ENCODE peak calls at places on chromosome 4, in ten cellular contexts. R is GM23338, L is stomach, S is sigmoid colon, V is tibial artery, H is GM13977, K is progenitor cell of endocrine pancreas, W is astrocyte of the spinal cord, P is nephron progenitor cell, E is heart right ventricle. Z is an unnamed sample.

GRCh38 chr4:7810792-7811535 is 128.7 kb downstream of the AFAP1 start:
- DNase-seq in R (no peak), L (no peak), S (peak), V (no peak), H (no peak), K (no peak), W (no peak), P (no peak), E (no peak), Z (no peak)

GRCh38 chr4:98094118-98094517 is 49.2 kb downstream of the STPG2 start:
- DNase-seq in R (no peak), L (peak), S (no peak), V (no peak), H (no peak), K (no peak), W (no peak), P (no peak), E (no peak), Z (peak)

GRCh38 chr4:90099795-90100194 is 27.4 kb upstream of the CCSER1 start:
- DNase-seq in R (no peak), L (no peak), S (no peak), V (no peak), H (no peak), K (no peak), W (peak), P (no peak), E (no peak), Z (peak)

GRCh38 chr4:184807797-184808718 is 17.7 kb downstream of the ACSL1 start:
- DNase-seq in R (peak), L (peak), S (no peak), V (peak), H (no peak), K (no peak), W (peak), P (no peak), E (peak), Z (peak)

GRCh38 chr4:56410247-56410646 is 23.0 kb upstream of the AASDH start:
- DNase-seq in R (peak), L (peak), S (no peak), V (no peak), H (no peak), K (peak), W (peak), P (peak), E (peak), Z (peak)

GRCh38 chr4:124903995-124904722 is 191.6 kb upstream of the ANKRD50 start:
- DNase-seq in R (peak), L (peak), S (no peak), V (no peak), H (no peak), K (no peak), W (peak), P (peak), E (peak), Z (peak)

GRCh38 chr4:127141857-127142256 is 490.9 kb upstream of the INTU start:
- DNase-seq in R (no peak), L (no peak), S (no peak), V (no peak), H (no peak), K (no peak), W (peak), P (no peak), E (no peak), Z (peak)

GRCh38 chr4:22190855-22191254 is 242.3 kb upstream of the KCNIP4 start:
- DNase-seq in R (no peak), L (no peak), S (no peak), V (no peak), H (no peak), K (no peak), W (peak), P (no peak), E (no peak), Z (peak)

GRCh38 chr4:176044589-176044951 is 21.1 kb upstream of the WDR17 start:
- DNase-seq in R (no peak), L (no peak), S (no peak), V (no peak), H (no peak), K (no peak), W (peak), P (no peak), E (no peak), Z (no peak)

GRCh38 chr4:82798168-82799005 is at the start of gene SCD5:
- DNase-seq in R (peak), L (peak), S (peak), V (peak), H (peak), K (peak), W (peak), P (peak), E (peak), Z (peak)

GRCh38 chr4:172980178-172980577 is 188.4 kb upstream of the GALNT7 start:
- DNase-seq in R (no peak), L (no peak), S (no peak), V (no peak), H (no peak), K (no peak), W (no peak), P (no peak), E (no peak), Z (no peak)

GRCh38 chr4:173046144-173046543 is 122.5 kb upstream of the GALNT7 start:
- DNase-seq in R (no peak), L (no peak), S (no peak), V (no peak), H (no peak), K (no peak), W (no peak), P (no peak), E (no peak), Z (no peak)

GRCh38 chr4:185651137-185651677 is 115.9 kb upstream of the PDLIM3 start:
- DNase-seq in R (peak), L (no peak), S (no peak), V (no peak), H (no peak), K (no peak), W (no peak), P (no peak), E (no peak), Z (no peak)

GRCh38 chr4:151558496-151559113 is 149.6 kb downstream of the FHIP1A start:
- DNase-seq in R (no peak), L (no peak), S (no peak), V (no peak), H (no peak), K (no peak), W (no peak), P (no peak), E (no peak), Z (no peak)

GRCh38 chr4:3822230-3822947 is 56.2 kb downstream of the ADRA2C start:
- DNase-seq in R (no peak), L (no peak), S (no peak), V (no peak), H (no peak), K (no peak), W (peak), P (no peak), E (no peak), Z (no peak)

GRCh38 chr4:147336252-147336651 is 144.6 kb upstream of the EDNRA start:
- DNase-seq in R (no peak), L (no peak), S (no peak), V (no peak), H (no peak), K (no peak), W (no peak), P (no peak), E (no peak), Z (no peak)

GRCh38 chr4:12729384-12729783 is 754.8 kb downstream of the RAB28 start:
- DNase-seq in R (peak), L (no peak), S (no peak), V (no peak), H (peak), K (no peak), W (peak), P (no peak), E (no peak), Z (peak)

GRCh38 chr4:106746451-106746850 is 289.7 kb downstream of the DKK2 start:
- DNase-seq in R (no peak), L (no peak), S (no peak), V (no peak), H (no peak), K (no peak), W (peak), P (no peak), E (no peak), Z (peak)

GRCh38 chr4:75327804-75328512 is 186.2 kb downstream of the RCHY1 start:
- DNase-seq in R (no peak), L (no peak), S (no peak), V (peak), H (no peak), K (no peak), W (no peak), P (no peak), E (no peak), Z (peak)

GRCh38 chr4:89645512-89645911 is 191.4 kb downstream of the SNCA start:
- DNase-seq in R (no peak), L (no peak), S (no peak), V (no peak), H (no peak), K (no peak), W (no peak), P (no peak), E (no peak), Z (no peak)

GRCh38 chr4:184655889-184656869 is 6.6 kb downstream of the PRIMPOL start:
- DNase-seq in R (no peak), L (no peak), S (no peak), V (no peak), H (no peak), K (no peak), W (no peak), P (no peak), E (peak), Z (no peak)

GRCh38 chr4:175456131-175456530 is 355.9 kb downstream of the GPM6A start:
- DNase-seq in R (no peak), L (no peak), S (no peak), V (no peak), H (no peak), K (no peak), W (peak), P (no peak), E (no peak), Z (no peak)

GRCh38 chr4:48141048-48141447 is 7.0 kb upstream of the TXK start:
- DNase-seq in R (peak), L (no peak), S (no peak), V (no peak), H (peak), K (no peak), W (peak), P (no peak), E (no peak), Z (peak)

GRCh38 chr4:170027181-170027829 is 1.1 kb upstream of the MFAP3L start:
- DNase-seq in R (peak), L (peak), S (peak), V (peak), H (peak), K (peak), W (peak), P (peak), E (peak), Z (peak)

GRCh38 chr4:73193155-73193554 is 65.4 kb downstream of the ANKRD17 start:
- DNase-seq in R (no peak), L (no peak), S (no peak), V (no peak), H (peak), K (no peak), W (no peak), P (no peak), E (no peak), Z (no peak)

GRCh38 chr4:73871911-73872310 is 2.7 kb downstream of the CXCL1 start:
- DNase-seq in R (no peak), L (no peak), S (no peak), V (no peak), H (no peak), K (no peak), W (peak), P (no peak), E (no peak), Z (peak)

GRCh38 chr4:4992833-4993232 is 26.4 kb downstream of the CYTL1 start:
- DNase-seq in R (no peak), L (no peak), S (no peak), V (no peak), H (no peak), K (no peak), W (no peak), P (no peak), E (no peak), Z (no peak)

GRCh38 chr4:164892018-164892417 is 15.0 kb downstream of the APELA start:
- DNase-seq in R (no peak), L (no peak), S (no peak), V (no peak), H (no peak), K (no peak), W (no peak), P (no peak), E (no peak), Z (no peak)

GRCh38 chr4:23061431-23061830 is 368.7 kb downstream of the GBA3 start:
- DNase-seq in R (no peak), L (no peak), S (no peak), V (no peak), H (no peak), K (no peak), W (no peak), P (no peak), E (no peak), Z (no peak)

GRCh38 chr4:88115587-88115986 is 42.9 kb downstream of the ABCG2 start:
- DNase-seq in R (no peak), L (no peak), S (no peak), V (no peak), H (no peak), K (no peak), W (no peak), P (no peak), E (no peak), Z (no peak)

GRCh38 chr4:186881521-186882220 is 158.0 kb upstream of the FAT1 start:
- DNase-seq in R (no peak), L (no peak), S (no peak), V (no peak), H (no peak), K (no peak), W (peak), P (no peak), E (no peak), Z (peak)

GRCh38 chr4:118327554-118328241 is 25.1 kb downstream of the PRSS12 start:
- DNase-seq in R (no peak), L (no peak), S (no peak), V (no peak), H (no peak), K (no peak), W (no peak), P (no peak), E (no peak), Z (no peak)

GRCh38 chr4:8517946-8518345 is 62.2 kb upstream of the GPR78 start:
- DNase-seq in R (no peak), L (no peak), S (no peak), V (no peak), H (no peak), K (no peak), W (no peak), P (no peak), E (no peak), Z (no peak)

GRCh38 chr4:131339137-131339536 is 1810.0 kb upstream of the PCDH10 start:
- DNase-seq in R (no peak), L (no peak), S (no peak), V (no peak), H (no peak), K (no peak), W (no peak), P (no peak), E (no peak), Z (no peak)

GRCh38 chr4:105147226-105148151 is 813 bp downstream of the TET2 start:
- DNase-seq in R (peak), L (peak), S (peak), V (no peak), H (peak), K (no peak), W (peak), P (peak), E (peak), Z (peak)

GRCh38 chr4:1870328-1870577 is 940 bp upstream of the NSD2 start:
- DNase-seq in R (peak), L (peak), S (peak), V (peak), H (peak), K (peak), W (peak), P (peak), E (peak), Z (peak)

GRCh38 chr4:110508827-110509446 is 33.0 kb downstream of the ENPEP start:
- DNase-seq in R (peak), L (no peak), S (no peak), V (no peak), H (no peak), K (no peak), W (peak), P (no peak), E (no peak), Z (peak)

GRCh38 chr4:182729527-182729926 is 187.7 kb downstream of the DCTD start:
- DNase-seq in R (no peak), L (no peak), S (no peak), V (no peak), H (no peak), K (no peak), W (no peak), P (no peak), E (no peak), Z (no peak)

GRCh38 chr4:138163171-138163570 is 79.0 kb downstream of the SLC7A11 start:
- DNase-seq in R (no peak), L (no peak), S (no peak), V (no peak), H (no peak), K (no peak), W (no peak), P (no peak), E (no peak), Z (no peak)

GRCh38 chr4:5504486-5504885 is 203.9 kb downstream of the EVC2 start:
- DNase-seq in R (no peak), L (no peak), S (no peak), V (no peak), H (no peak), K (no peak), W (no peak), P (no peak), E (no peak), Z (peak)

DNA sequence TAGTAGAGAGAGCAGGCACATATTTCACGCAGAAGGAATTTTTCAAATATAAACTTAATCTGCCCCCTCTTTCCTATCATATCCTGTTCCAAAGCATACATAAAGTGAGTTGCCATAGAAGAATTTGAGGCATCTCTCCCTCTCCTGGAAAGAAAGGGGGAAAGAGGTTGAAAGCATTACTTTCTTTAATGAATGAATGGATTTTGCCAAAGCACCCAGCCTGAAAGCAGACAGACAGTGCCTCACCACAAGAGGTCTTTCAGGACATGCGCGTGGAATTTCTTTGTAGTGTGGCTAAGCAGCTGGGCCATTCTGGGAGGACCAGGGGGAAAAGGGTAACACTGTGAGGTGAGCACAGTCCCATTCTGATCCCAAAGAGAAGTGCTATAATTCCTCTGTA is 651.4 kb downstream of the IQCM start:
- DNase-seq in R (peak), L (no peak), S (no peak), V (no peak), H (no peak), K (no peak), W (peak), P (no peak), E (no peak), Z (no peak)
- TF ChIP-seq CTCF in R (no peak), L (no peak), S (no peak), V (no peak), H (no peak), K (no peak), W (no peak), P (no peak), E (no peak), Z (no peak)

GRCh38 chr4:108396900-108397299 is 223.5 kb upstream of the RPL34 start:
- DNase-seq in R (no peak), L (no peak), S (no peak), V (no peak), H (no peak), K (no peak), W (no peak), P (no peak), E (no peak), Z (peak)

GRCh38 chr4:108398326-108398725 is 222.1 kb upstream of the RPL34 start:
- DNase-seq in R (no peak), L (no peak), S (no peak), V (no peak), H (no peak), K (no peak), W (peak), P (no peak), E (no peak), Z (no peak)

GRCh38 chr4:108397850-108398249 is 222.5 kb upstream of the RPL34 start:
- DNase-seq in R (no peak), L (no peak), S (no peak), V (no peak), H (no peak), K (no peak), W (no peak), P (no peak), E (no peak), Z (no peak)

GRCh38 chr4:108395786-108396185 is 224.6 kb upstream of the RPL34 start:
- DNase-seq in R (no peak), L (no peak), S (no peak), V (no peak), H (no peak), K (no peak), W (no peak), P (no peak), E (no peak), Z (no peak)

GRCh38 chr4:108393870-108394269 is 225.1 kb upstream of the LEF1 start:
- DNase-seq in R (no peak), L (no peak), S (no peak), V (no peak), H (no peak), K (no peak), W (no peak), P (no peak), E (no peak), Z (no peak)
- TF ChIP-seq CTCF in R (no peak), L (no peak), S (no peak), V (no peak), H (no peak), K (no peak), W (no peak), P (no peak), E (no peak), Z (no peak)

GRCh38 chr4:40719008-40719623 is 30.6 kb upstream of the NSUN7 start:
- DNase-seq in R (peak), L (no peak), S (no peak), V (no peak), H (peak), K (no peak), W (peak), P (no peak), E (no peak), Z (peak)
- TF ChIP-seq CTCF in R (peak), L (no peak), S (no peak), V (no peak), H (peak), K (peak), W (peak), P (peak), E (peak), Z (peak)

GRCh38 chr4:109332926-109333464 is 30.5 kb upstream of the COL25A1 start:
- DNase-seq in R (peak), L (no peak), S (no peak), V (no peak), H (no peak), K (no peak), W (no peak), P (no peak), E (no peak), Z (peak)
- TF ChIP-seq CTCF in R (peak), L (no peak), S (no peak), V (no peak), H (peak), K (no peak), W (peak), P (no peak), E (peak), Z (no peak)

DNA sequence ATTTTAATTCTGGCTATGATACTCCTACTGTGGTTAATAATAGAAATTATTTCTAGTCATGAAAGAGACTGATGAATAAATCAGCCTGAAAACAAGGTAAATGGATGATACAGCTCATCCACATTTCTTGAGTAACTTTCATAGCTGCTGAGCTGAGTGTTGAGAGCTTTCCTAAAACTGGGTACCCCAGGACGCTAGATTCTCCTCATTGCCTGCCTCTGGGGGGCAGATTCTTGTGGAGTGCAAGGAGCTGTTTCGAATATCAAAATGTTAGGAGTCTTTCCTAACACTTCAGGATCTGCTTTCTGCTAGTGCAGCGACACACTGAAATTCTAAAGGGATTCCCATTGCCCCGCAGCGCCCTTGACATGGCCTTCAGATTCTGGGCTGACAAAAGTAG is 2.1 kb downstream of the MND1 start:
- DNase-seq in R (peak), L (no peak), S (no peak), V (no peak), H (no peak), K (no peak), W (no peak), P (no peak), E (no peak), Z (peak)
- TF ChIP-seq CTCF in R (peak), L (no peak), S (no peak), V (no peak), H (peak), K (no peak), W (peak), P (no peak), E (no peak), Z (no peak)

Z was measured in MCF 10A.